ENCODE peak calls at places on chromosomes 6 and 20, in seven cellular contexts. Z, A, T, N, O, L and G are unnamed samples.
A peak's percentile ranks its signal among the peaks of the same experiment; 100 is the strongest.

GRCh38 chr20:58719258-58719657 is 26.7 kb downstream of the NPEPL1 start:
- DNase-seq in N (peak; percentile 55), Z (no peak), O (peak; percentile 62), T (no peak), A (no peak), L (peak; percentile 4), G (peak; percentile 39)

GRCh38 chr6:167795874-167796667 is 30.6 kb upstream of the AFDN start:
- DNase-seq in Z (peak; percentile 82), T (no peak), A (no peak), L (peak; percentile 61), O (no peak), N (peak; percentile 77), G (peak; percentile 60)

GRCh38 chr6:4084444-4085328 is 5.7 kb upstream of the FAM217A start:
- DNase-seq in Z (no peak), L (no peak), O (no peak), A (no peak), N (no peak), T (no peak), G (no peak)

GRCh38 chr20:51661609-51662178 is 106.5 kb downstream of the ATP9A start:
- DNase-seq in T (no peak), N (no peak), O (no peak), Z (no peak), L (no peak), A (no peak), G (no peak)

GRCh38 chr20:64164123-64164836 is at the start of gene MYT1:
- DNase-seq in T (no peak), Z (no peak), O (no peak), L (no peak), N (no peak), A (no peak), G (no peak)

GRCh38 chr20:45911486-45912343 is at the start of gene PLTP:
- DNase-seq in T (no peak), L (peak; percentile 60), N (peak; percentile 87), A (no peak), O (peak; percentile 92), Z (peak; percentile 91), G (peak; percentile 86)

GRCh38 chr20:32479012-32479411 is 106.1 kb downstream of the NOL4L start:
- DNase-seq in Z (no peak), A (no peak), O (peak; percentile 44), T (no peak), L (no peak), N (peak; percentile 41), G (no peak)

GRCh38 chr20:63264519-63264918 is 8.1 kb upstream of the ARFGAP1 start:
- DNase-seq in N (no peak), T (no peak), L (no peak), O (no peak), Z (no peak), A (no peak), G (no peak)

GRCh38 chr6:152636675-152637421 is at the start of gene SYNE1:
- DNase-seq in N (peak; percentile 92), Z (peak; percentile 92), T (no peak), O (peak; percentile 68), L (no peak), A (no peak), G (peak; percentile 72)

GRCh38 chr20:36399147-36399968 is 93.2 kb downstream of the DLGAP4 start:
- DNase-seq in N (no peak), Z (no peak), O (no peak), T (peak; percentile 63), L (peak; percentile 38), A (peak; percentile 40), G (peak; percentile 78)

GRCh38 chr20:2217857-2218529 is 77.8 kb upstream of the TGM3 start:
- DNase-seq in O (no peak), Z (no peak), N (no peak), T (no peak), L (peak; percentile 12), A (peak; percentile 89), G (no peak)

DNA sequence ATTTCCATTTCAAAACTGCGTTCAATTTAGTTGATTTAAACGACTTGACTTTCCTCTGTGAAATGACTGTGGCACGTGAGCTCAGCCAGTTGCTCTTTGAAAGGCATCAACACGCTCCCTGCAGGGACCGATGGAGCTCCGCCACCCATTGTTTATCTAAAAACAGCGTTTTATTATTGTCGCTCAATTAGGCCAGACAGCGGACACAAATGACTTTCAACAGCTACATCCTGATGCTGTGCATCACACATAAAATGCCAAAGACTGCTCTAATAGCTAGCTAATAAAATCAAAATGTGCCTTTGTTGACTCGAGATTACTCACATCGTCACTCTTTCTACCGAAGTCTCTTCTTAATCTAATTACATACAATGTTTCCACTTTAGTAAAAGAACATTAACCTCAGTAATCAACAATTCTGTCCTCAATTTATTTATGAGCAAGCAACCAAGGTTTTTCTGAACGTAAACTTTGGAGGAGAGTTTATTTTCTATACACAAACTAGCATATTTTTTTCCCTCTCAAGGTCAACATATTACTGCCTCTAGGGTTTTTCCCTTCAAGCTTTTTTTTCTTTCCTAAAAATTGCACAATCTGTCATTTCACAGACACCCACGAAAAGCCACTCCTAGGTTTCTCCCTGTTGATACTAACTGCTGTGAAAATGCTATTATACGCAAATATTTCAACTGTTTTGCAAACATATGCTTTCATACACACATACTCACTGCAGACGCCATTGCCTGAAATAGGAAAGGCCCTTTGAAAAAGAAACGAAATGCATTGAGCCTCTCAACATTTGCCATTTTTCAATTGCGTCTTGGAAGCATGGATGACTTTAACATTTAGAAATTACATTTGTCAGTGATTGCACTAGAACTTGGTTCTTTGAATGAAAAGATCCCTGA is 332.8 kb downstream of the CD83 start:
- DNase-seq in O (no peak), L (no peak), T (no peak), A (no peak), N (no peak), Z (no peak), G (no peak)
- TF ChIP-seq POLR2AphosphoS5 in O (no peak), L (no peak), T (no peak), A (no peak), N (no peak), Z (no peak), G (no peak)

GRCh38 chr6:85343428-85343827 is 106.5 kb upstream of the NT5E start:
- DNase-seq in O (no peak), N (no peak), A (no peak), L (no peak), Z (no peak), T (no peak), G (no peak)

GRCh38 chr6:85347787-85348186 is 102.1 kb upstream of the NT5E start:
- DNase-seq in T (no peak), O (no peak), Z (no peak), N (no peak), L (no peak), A (no peak), G (no peak)

GRCh38 chr6:85346196-85346595 is 103.7 kb upstream of the NT5E start:
- DNase-seq in Z (no peak), A (no peak), L (no peak), N (no peak), T (no peak), O (no peak), G (no peak)

GRCh38 chr6:85348643-85349042 is 101.2 kb upstream of the NT5E start:
- DNase-seq in A (no peak), Z (no peak), O (no peak), N (no peak), L (no peak), T (no peak), G (no peak)

DNA sequence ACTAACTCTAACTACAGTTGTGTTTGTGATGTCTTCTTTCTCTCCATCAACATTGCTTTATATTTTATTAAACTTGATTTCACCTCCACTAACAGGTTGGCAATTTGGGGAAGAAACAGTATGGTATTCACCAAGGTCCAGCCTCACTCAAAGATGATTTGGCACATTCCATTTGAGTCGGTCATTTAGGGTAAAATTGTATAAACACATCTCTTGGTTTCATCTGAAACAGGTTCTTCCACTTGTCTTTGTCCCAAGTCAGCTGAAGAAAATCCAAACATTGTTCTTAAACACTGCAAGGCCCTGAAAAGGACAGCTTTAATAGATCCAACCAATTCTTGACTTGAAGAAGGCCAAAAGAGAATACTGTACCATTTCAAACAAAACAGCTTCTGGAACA is 104.9 kb upstream of the NT5E start:
- DNase-seq in O (no peak), T (no peak), A (no peak), Z (no peak), L (no peak), N (no peak), G (no peak)
- TF ChIP-seq POLR2AphosphoS5 in O (no peak), T (no peak), A (no peak), Z (no peak), L (no peak), N (no peak), G (no peak)

DNA sequence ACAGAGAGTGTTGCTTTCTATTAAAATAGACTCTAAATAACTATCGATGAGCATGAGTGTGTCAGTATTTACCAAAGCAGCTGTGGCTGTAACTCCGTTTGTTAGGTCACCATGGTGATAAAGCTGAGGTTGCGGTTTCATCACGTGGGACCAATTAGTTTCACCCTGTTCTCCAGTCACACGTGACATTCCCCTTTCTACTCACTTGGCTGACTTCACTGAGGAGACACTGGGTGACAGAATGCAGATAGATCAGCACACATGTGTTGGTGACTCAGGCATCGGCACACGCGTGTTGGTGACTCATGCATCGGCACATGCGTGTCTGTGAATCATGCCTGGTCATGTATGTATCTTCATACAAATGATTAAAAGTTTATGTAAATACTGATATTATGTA is 285.4 kb downstream of the THBS2 start:
- DNase-seq in N (no peak), A (peak; percentile 56), O (peak; percentile 86), Z (no peak), L (peak; percentile 57), T (no peak), G (no peak)
- TF ChIP-seq POLR2AphosphoS5 in N (no peak), A (no peak), O (peak; percentile 85), Z (peak; percentile 19), L (peak; percentile 91), T (no peak), G (no peak)

DNA sequence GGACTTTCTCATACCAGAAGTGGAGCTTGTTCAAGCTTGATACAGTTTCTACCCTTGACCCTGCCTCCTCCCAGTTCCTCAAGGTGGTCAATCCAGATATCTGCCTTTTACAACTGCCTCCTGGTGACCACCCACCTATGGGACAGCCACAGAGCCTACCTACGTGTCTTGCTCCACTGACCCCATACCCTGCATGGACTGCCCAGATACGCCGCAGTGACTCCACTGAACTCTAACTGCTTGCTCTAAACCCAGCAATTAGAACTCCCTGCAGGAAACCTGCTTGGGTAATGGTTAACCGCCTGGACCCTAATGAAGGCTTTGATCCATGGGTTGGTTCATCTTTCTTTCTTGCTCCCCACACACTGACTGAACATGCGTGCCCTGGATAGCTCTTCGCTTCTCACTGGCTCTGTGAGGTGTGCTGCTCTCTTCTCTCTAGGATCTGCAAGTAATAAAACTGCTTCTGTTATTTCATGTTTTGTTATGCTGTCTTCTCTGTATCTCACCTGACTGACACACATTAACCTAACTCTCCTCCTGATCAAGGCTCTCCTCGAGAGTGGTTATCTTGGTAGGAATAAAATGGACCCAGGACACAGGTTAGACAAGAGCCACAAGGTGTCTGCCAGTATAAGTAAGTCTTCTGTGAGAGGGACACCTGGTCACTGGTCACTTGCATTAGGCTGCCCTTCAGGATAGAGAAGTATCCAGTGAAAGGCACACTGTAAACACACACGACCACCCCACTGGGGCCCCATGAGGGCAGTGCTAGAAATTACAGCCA is 79.2 kb downstream of the CHD6 start:
- DNase-seq in T (no peak), Z (no peak), O (no peak), L (no peak), N (no peak), A (no peak), G (no peak)
- TF ChIP-seq POLR2AphosphoS5 in T (no peak), Z (no peak), O (no peak), L (no peak), N (no peak), A (no peak), G (no peak)

GRCh38 chr6:6686748-6687601 is 98.5 kb downstream of the LY86 start:
- DNase-seq in T (no peak), Z (peak; percentile 94), O (peak; percentile 88), L (peak; percentile 97), A (peak; percentile 84), N (peak; percentile 96), G (peak; percentile 94)
- TF ChIP-seq POLR2AphosphoS5 in T (no peak), Z (peak; percentile 56), O (no peak), L (peak; percentile 86), A (no peak), N (peak; percentile 79), G (no peak)

GRCh38 chr6:26312501-26313390 is 52.3 kb upstream of the BTN3A2 start:
- DNase-seq in Z (peak; percentile 63), A (peak; percentile 85), N (peak; percentile 89), L (peak; percentile 85), T (no peak), O (peak; percentile 89), G (peak; percentile 92)
- TF ChIP-seq POLR2AphosphoS5 in Z (no peak), A (no peak), N (peak; percentile 55), L (no peak), T (no peak), O (no peak), G (no peak)